ENCODE peak calls at places on chromosomes 16 and 17, in six cellular contexts. H is fibroblast of pulmonary artery, Y is heart right ventricle, R is testis, U is fibroblast of mammary gland, F is IMR-90. V is an unnamed sample.

GRCh38 chr17:78263063-78263735 is 31.8 kb downstream of the TMEM235 start:
- DNase-seq in U (no peak), R (no peak), Y (peak), H (no peak), F (no peak), V (no peak)

GRCh38 chr17:59366040-59366757 is 34.7 kb downstream of the YPEL2 start:
- DNase-seq in F (no peak), R (no peak), U (no peak), H (no peak), Y (no peak), V (no peak)

GRCh38 chr17:9331512-9332163 is 244.0 kb downstream of the STX8 start:
- DNase-seq in U (no peak), R (no peak), Y (no peak), H (no peak), F (no peak), V (no peak)

GRCh38 chr17:39404542-39405378 is 3.3 kb upstream of the FBXL20 start:
- DNase-seq in H (peak), U (peak), R (peak), Y (no peak), F (peak), V (peak)

GRCh38 chr17:66904760-66905637 is 59.5 kb upstream of the CACNG4 start:
- DNase-seq in Y (peak), H (peak), U (peak), R (peak), F (peak), V (peak)

GRCh38 chr16:65725156-65725845 is 603.4 kb upstream of the CDH11 start:
- DNase-seq in F (peak), H (peak), Y (no peak), R (no peak), U (no peak), V (no peak)

GRCh38 chr16:22924492-22924891 is 110.5 kb downstream of the HS3ST2 start:
- DNase-seq in F (no peak), H (no peak), Y (no peak), U (no peak), R (no peak), V (no peak)

GRCh38 chr17:75263051-75263450 is 1.4 kb downstream of the MRPS7 start:
- DNase-seq in R (no peak), U (no peak), Y (no peak), H (no peak), F (no peak), V (no peak)

GRCh38 chr16:77273-77806 is 685 bp upstream of the MPG start:
- DNase-seq in U (peak), H (peak), R (peak), F (peak), Y (peak), V (peak)

GRCh38 chr17:76053230-76054111 is 18.8 kb downstream of the SRP68 start:
- DNase-seq in F (peak), H (peak), R (no peak), Y (no peak), U (peak), V (no peak)

GRCh38 chr17:17516315-17516930 is 20.2 kb upstream of the RASD1 start:
- DNase-seq in Y (no peak), F (no peak), U (no peak), R (no peak), H (no peak), V (no peak)

GRCh38 chr17:17514993-17515920 is 19.1 kb upstream of the RASD1 start:
- DNase-seq in F (peak), U (peak), Y (no peak), H (no peak), R (no peak), V (peak)

GRCh38 chr17:17514361-17514992 is 18.3 kb upstream of the RASD1 start:
- DNase-seq in Y (no peak), U (no peak), F (no peak), H (no peak), R (no peak), V (no peak)

GRCh38 chr17:17516941-17517720 is 20.9 kb upstream of the RASD1 start:
- DNase-seq in Y (no peak), H (no peak), U (no peak), R (no peak), F (no peak), V (no peak)

GRCh38 chr17:17515921-17516295 is 19.7 kb upstream of the RASD1 start:
- DNase-seq in Y (no peak), R (no peak), H (peak), U (peak), F (peak), V (peak)
- TF ChIP-seq CTCF in Y (no peak), R (no peak), H (no peak), U (no peak), F (no peak), V (no peak)

GRCh38 chr17:79541451-79541850 is 69.4 kb downstream of the RBFOX3 start:
- DNase-seq in F (no peak), H (no peak), R (no peak), Y (no peak), U (no peak), V (no peak)

GRCh38 chr17:79542718-79543117 is 68.1 kb downstream of the RBFOX3 start:
- DNase-seq in R (no peak), H (no peak), F (no peak), U (no peak), Y (no peak), V (no peak)

GRCh38 chr17:79540306-79540705 is 70.5 kb downstream of the RBFOX3 start:
- DNase-seq in U (no peak), R (no peak), F (no peak), Y (no peak), H (no peak), V (no peak)

GRCh38 chr17:79543566-79543965 is 67.3 kb downstream of the RBFOX3 start:
- DNase-seq in R (no peak), F (no peak), U (no peak), Y (no peak), H (no peak), V (no peak)

GRCh38 chr17:79541038-79541437 is 69.8 kb downstream of the RBFOX3 start:
- DNase-seq in H (no peak), Y (no peak), F (no peak), U (no peak), R (no peak), V (no peak)
- H3K4me3 ChIP-seq in H (no peak), Y (no peak), F (no peak), U (no peak), R (no peak), V (no peak)

GRCh38 chr16:20773679-20774078 is 9.9 kb downstream of the ACSM3 start:
- DNase-seq in Y (no peak), U (no peak), H (no peak), R (no peak), F (no peak), V (no peak)

DNA sequence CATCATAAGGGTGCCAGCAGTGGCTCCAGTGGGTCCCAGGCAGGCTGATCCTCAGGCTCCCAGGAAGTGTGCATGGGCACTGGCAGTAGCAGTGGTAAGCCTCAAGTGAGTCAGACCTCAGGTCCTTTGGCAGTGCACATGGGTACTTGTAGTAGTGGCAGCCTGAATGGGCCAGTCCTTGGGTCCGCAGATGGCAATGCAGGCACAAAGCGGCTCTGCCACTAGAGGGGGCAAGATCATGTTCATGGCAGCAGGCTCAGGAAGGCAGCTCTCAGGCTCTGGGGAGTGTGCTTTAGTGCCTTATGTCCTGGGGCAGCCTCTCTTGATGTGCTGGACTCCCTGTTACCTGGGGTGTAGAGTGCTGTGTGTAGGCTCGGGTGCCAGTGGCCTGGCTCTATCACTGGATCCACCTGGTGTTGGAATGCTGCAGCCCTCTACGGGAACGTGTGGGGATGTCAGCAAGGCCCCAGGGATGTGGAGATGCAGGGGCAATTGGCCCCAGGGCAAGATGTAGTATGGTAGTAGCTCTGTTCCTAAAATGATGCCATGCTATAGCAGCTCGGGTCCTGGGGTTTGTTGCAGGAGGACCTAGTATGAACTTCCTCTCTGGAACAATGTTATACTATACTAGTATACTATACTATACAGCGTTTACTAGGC is 11.0 kb downstream of the ACSM3 start:
- DNase-seq in F (peak), H (peak), Y (peak), R (peak), U (peak), V (peak)
- TF ChIP-seq CTCF in F (peak), H (peak), Y (peak), R (no peak), U (peak), V (peak)

GRCh38 chr16:2857451-2858244 is at the start of gene PRSS22:
- DNase-seq in R (no peak), H (no peak), F (peak), U (no peak), Y (no peak), V (no peak)
- H3K4me3 ChIP-seq in R (no peak), H (no peak), F (peak), U (peak), Y (no peak), V (no peak)

V was measured in AG10803.